ENCODE peak calls at places on chromosome 7, in seven cellular contexts. X is stimulated activated CD4-positive, alpha-beta T cell treated with anti-CD3 and anti-CD28 coated beads, Interleukin-4, amount 100 ng/mL, for 48 hours; F is NAMALWA; C is astrocyte of the hippocampus; O is DMS79 treated with DMSO at 0.1 percent for 48 hours; B is astrocyte of the cerebellum; Z is fibroblast of lung. H is an unnamed sample.

GRCh38 chr7:133822001-133822641 is 305.0 kb upstream of the LRGUK start:
- DNase-seq in X (no peak), F (no peak), C (no peak), O (no peak), B (no peak), Z (peak), H (no peak)

GRCh38 chr7:107622429-107622828 is 38.2 kb upstream of the SLC26A4 start:
- DNase-seq in X (no peak), F (no peak), C (no peak), O (no peak), B (no peak), Z (peak), H (no peak)

GRCh38 chr7:88312061-88312663 is 5.5 kb upstream of the STEAP4 start:
- DNase-seq in X (no peak), F (no peak), C (no peak), O (no peak), B (no peak), Z (peak), H (no peak)

GRCh38 chr7:150875791-150876190 is 23.5 kb downstream of the AOC1 start:
- DNase-seq in X (no peak), F (peak), C (no peak), O (no peak), B (no peak), Z (no peak), H (no peak)

GRCh38 chr7:21448974-21449373 is 21.1 kb downstream of the SP4 start:
- DNase-seq in X (no peak), F (no peak), C (no peak), O (no peak), B (no peak), Z (no peak), H (no peak)

GRCh38 chr7:30914611-30915601 is 3.3 kb downstream of the AQP1 start:
- DNase-seq in X (no peak), F (no peak), C (peak), O (no peak), B (no peak), Z (peak), H (no peak)

GRCh38 chr7:156585926-156586325 is 54.6 kb upstream of the RNF32 start:
- DNase-seq in X (no peak), F (no peak), C (no peak), O (no peak), B (no peak), Z (no peak), H (no peak)

GRCh38 chr7:117279931-117280525 is 42.8 kb downstream of the WNT2 start:
- DNase-seq in X (no peak), F (no peak), C (no peak), O (peak), B (no peak), Z (no peak), H (no peak)

GRCh38 chr7:158581440-158582088 is 6.1 kb downstream of the PTPRN2 start:
- DNase-seq in X (no peak), F (no peak), C (no peak), O (no peak), B (no peak), Z (no peak), H (no peak)

GRCh38 chr7:102024769-102025391 is 207.5 kb downstream of the CUX1 start:
- DNase-seq in X (no peak), F (no peak), C (no peak), O (no peak), B (no peak), Z (no peak), H (no peak)

GRCh38 chr7:55887786-55888185 is 530 bp downstream of the ZNF713 start:
- DNase-seq in X (no peak), F (peak), C (no peak), O (peak), B (no peak), Z (peak), H (no peak)

GRCh38 chr7:41716691-41717090 is 13.8 kb upstream of the INHBA start:
- DNase-seq in X (no peak), F (no peak), C (no peak), O (no peak), B (no peak), Z (no peak), H (no peak)

GRCh38 chr7:78516450-78516849 is 717.9 kb downstream of the PHTF2 start:
- DNase-seq in X (no peak), F (no peak), C (no peak), O (no peak), B (no peak), Z (no peak), H (no peak)

GRCh38 chr7:35875292-35875691 is 74.4 kb downstream of the SEPTIN7 start:
- DNase-seq in X (no peak), F (no peak), C (peak), O (no peak), B (no peak), Z (peak), H (no peak)

GRCh38 chr7:47498229-47499056 is 83.5 kb downstream of the TNS3 start:
- DNase-seq in X (no peak), F (no peak), C (no peak), O (no peak), B (no peak), Z (no peak), H (no peak)

GRCh38 chr7:55481126-55481525 is 91.2 kb downstream of the VOPP1 start:
- DNase-seq in X (no peak), F (no peak), C (no peak), O (no peak), B (no peak), Z (no peak), H (no peak)

GRCh38 chr7:22193361-22194016 is 163.5 kb downstream of the RAPGEF5 start:
- DNase-seq in X (no peak), F (no peak), C (peak), O (peak), B (peak), Z (peak), H (no peak)

GRCh38 chr7:91814189-91814588 is 66.3 kb downstream of the MTERF1 start:
- DNase-seq in X (no peak), F (no peak), C (no peak), O (no peak), B (no peak), Z (no peak), H (no peak)

GRCh38 chr7:3459111-3459510 is 158.1 kb downstream of the SDK1 start:
- DNase-seq in X (no peak), F (no peak), C (no peak), O (no peak), B (no peak), Z (peak), H (no peak)

GRCh38 chr7:138527746-138528223 is 67.7 kb downstream of the TRIM24 start:
- DNase-seq in X (no peak), F (peak), C (peak), O (no peak), B (no peak), Z (peak), H (no peak)

GRCh38 chr7:140160308-140160707 is 16.5 kb downstream of the KDM7A start:
- DNase-seq in X (no peak), F (no peak), C (peak), O (no peak), B (no peak), Z (peak), H (no peak)

GRCh38 chr7:54788664-54789063 is 29.7 kb upstream of the SEC61G start:
- DNase-seq in X (no peak), F (peak), C (peak), O (peak), B (peak), Z (peak), H (peak)

GRCh38 chr7:80347173-80347572 is 164.7 kb downstream of the GNAT3 start:
- DNase-seq in X (no peak), F (no peak), C (no peak), O (no peak), B (no peak), Z (peak), H (no peak)

GRCh38 chr7:27176962-27177794 is 3.1 kb upstream of the HOXA10 start:
- DNase-seq in X (no peak), F (no peak), C (no peak), O (no peak), B (no peak), Z (no peak), H (no peak)

GRCh38 chr7:84187813-84188212 is 6.8 kb downstream of the SEMA3A start:
- DNase-seq in X (no peak), F (no peak), C (peak), O (no peak), B (no peak), Z (peak), H (no peak)

GRCh38 chr7:70582921-70583895 is 548.7 kb upstream of the GALNT17 start:
- DNase-seq in X (no peak), F (no peak), C (peak), O (no peak), B (no peak), Z (no peak), H (no peak)

GRCh38 chr7:99380032-99380822 is 5.7 kb downstream of the ARPC1B start:
- DNase-seq in X (peak), F (peak), C (no peak), O (no peak), B (no peak), Z (peak), H (no peak)

GRCh38 chr7:100065452-100066186 is 15.9 kb downstream of the ZNF3 start:
- DNase-seq in X (no peak), F (no peak), C (peak), O (no peak), B (peak), Z (peak), H (no peak)

GRCh38 chr7:28682811-28683210 is 270.5 kb downstream of the CREB5 start:
- DNase-seq in X (no peak), F (no peak), C (no peak), O (no peak), B (no peak), Z (peak), H (no peak)

GRCh38 chr7:18663321-18663720 is 167.8 kb downstream of the HDAC9 start:
- DNase-seq in X (no peak), F (no peak), C (no peak), O (no peak), B (no peak), Z (no peak), H (no peak)

GRCh38 chr7:108572487-108572886 is 2.8 kb downstream of the DNAJB9 start:
- DNase-seq in X (no peak), F (no peak), C (no peak), O (no peak), B (no peak), Z (no peak), H (no peak)

GRCh38 chr7:128873234-128873633 is 10.6 kb downstream of the ATP6V1F start:
- DNase-seq in X (no peak), F (no peak), C (no peak), O (no peak), B (no peak), Z (no peak), H (no peak)

GRCh38 chr7:68425377-68425776 is 1172.9 kb upstream of the AUTS2 start:
- DNase-seq in X (no peak), F (no peak), C (no peak), O (no peak), B (no peak), Z (no peak), H (no peak)

GRCh38 chr7:99881370-99881769 is 4.5 kb upstream of the OR2AE1 start:
- DNase-seq in X (no peak), F (no peak), C (no peak), O (no peak), B (no peak), Z (no peak), H (no peak)

GRCh38 chr7:129778770-129779601 is 167.5 kb downstream of the NRF1 start:
- DNase-seq in X (no peak), F (no peak), C (no peak), O (no peak), B (no peak), Z (no peak), H (no peak)

GRCh38 chr7:4747013-4747412 is 28.4 kb upstream of the AP5Z1 start:
- DNase-seq in X (no peak), F (no peak), C (no peak), O (no peak), B (no peak), Z (no peak), H (no peak)

GRCh38 chr7:79868010-79868409 is 266.6 kb upstream of the GNAI1 start:
- DNase-seq in X (no peak), F (no peak), C (no peak), O (no peak), B (no peak), Z (no peak), H (no peak)

H was measured in smooth muscle cell of the brain vasculature.